ENCODE peak calls at places on chromosomes 12 and 14, in five cellular contexts. X is K562, T is HepG2, G is H1, N is GM12892. S is an unnamed sample.
A peak's percentile ranks its signal among the peaks of the same experiment; 100 is the strongest.

GRCh38 chr12:66647034-66647691 is 31.7 kb downstream of the GRIP1 start:
- DNase-seq in N (no peak), G (no peak), X (no peak), T (no peak), S (no peak)

GRCh38 chr12:104975621-104976343 is 10.3 kb upstream of the NOPCHAP1 start:
- DNase-seq in N (no peak), G (no peak), X (no peak), T (no peak), S (no peak)

GRCh38 chr12:16359512-16360491 is 12.4 kb downstream of the MGST1 start:
- DNase-seq in N (no peak), T (peak; percentile 56), X (peak; percentile 67), G (peak; percentile 41), S (no peak)

GRCh38 chr14:106790189-106791036 is 1264.0 kb downstream of the TMEM121 start:
- DNase-seq in T (peak; percentile 47), X (peak; percentile 42), G (no peak), N (peak; percentile 34), S (peak; percentile 41)

GRCh38 chr14:76011959-76012802 is 26.6 kb downstream of the IFT43 start:
- DNase-seq in T (no peak), X (no peak), G (no peak), N (no peak), S (no peak)

GRCh38 chr12:121711925-121712461 is 559 bp upstream of the TMEM120B start:
- DNase-seq in G (no peak), N (peak; percentile 31), T (peak; percentile 35), X (peak; percentile 75), S (no peak)

GRCh38 chr14:96160913-96161310 is 43.7 kb upstream of the BDKRB2 start:
- DNase-seq in G (no peak), N (no peak), X (no peak), T (no peak), S (no peak)

GRCh38 chr12:82817368-82817767 is 130.7 kb downstream of the TMTC2 start:
- DNase-seq in N (no peak), X (no peak), G (no peak), T (no peak), S (no peak)

GRCh38 chr12:124426594-124427550 is 132.0 kb downstream of the RFLNA start:
- DNase-seq in X (no peak), G (no peak), N (no peak), T (no peak), S (no peak)

GRCh38 chr14:100824156-100824555 is 1.8 kb upstream of the MEG3 start:
- DNase-seq in N (no peak), T (no peak), X (no peak), G (no peak), S (peak; percentile 37)

GRCh38 chr12:54019111-54019811 is 9.0 kb upstream of the HOXC6 start:
- DNase-seq in X (no peak), G (no peak), N (no peak), T (no peak), S (no peak)

GRCh38 chr12:92393504-92393903 is 247.9 kb upstream of the BTG1 start:
- DNase-seq in X (peak; percentile 61), G (no peak), N (no peak), T (no peak), S (no peak)

GRCh38 chr14:56759633-56760032 is 50.6 kb downstream of the OTX2 start:
- DNase-seq in T (no peak), N (no peak), X (no peak), G (no peak), S (no peak)

GRCh38 chr14:70000601-70001000 is 121.4 kb downstream of the SMOC1 start:
- DNase-seq in G (no peak), N (no peak), T (no peak), X (no peak), S (no peak)

GRCh38 chr14:54642950-54643695 is 76.2 kb downstream of the SAMD4A start:
- DNase-seq in X (peak; percentile 27), G (no peak), T (peak; percentile 93), N (no peak), S (no peak)

GRCh38 chr14:81247271-81247766 is 26.6 kb upstream of the GTF2A1 start:
- DNase-seq in X (no peak), G (no peak), N (no peak), T (no peak), S (no peak)

GRCh38 chr14:26984318-26985177 is 386.7 kb upstream of the NOVA1 start:
- DNase-seq in G (peak; percentile 23), N (no peak), T (peak; percentile 64), X (peak; percentile 61), S (no peak)

GRCh38 chr12:110282956-110283817 is 2.1 kb downstream of the ATP2A2 start:
- DNase-seq in T (no peak), X (no peak), N (no peak), G (no peak), S (no peak)

GRCh38 chr12:110280784-110281548 is at the start of gene ATP2A2:
- DNase-seq in N (peak; percentile 88), T (peak; percentile 73), X (peak; percentile 95), G (no peak), S (peak; percentile 88)

GRCh38 chr12:110279976-110280783 is 867 bp upstream of the ATP2A2 start:
- DNase-seq in G (no peak), N (peak; percentile 32), T (no peak), X (peak; percentile 54), S (peak; percentile 37)

GRCh38 chr12:110282343-110282860 is 1.4 kb downstream of the ATP2A2 start:
- DNase-seq in N (no peak), T (no peak), G (no peak), X (no peak), S (no peak)

GRCh38 chr12:110281549-110282342 is 699 bp downstream of the ATP2A2 start:
- DNase-seq in G (no peak), T (no peak), X (peak; percentile 76), N (peak; percentile 60), S (peak; percentile 48)
- TF ChIP-seq POLR2A in G (peak; percentile 54), T (peak; percentile 79), X (peak; percentile 73), N (peak; percentile 67), S (peak; percentile 59)

GRCh38 chr12:129868566-129868965 is 35.3 kb downstream of the TMEM132D start:
- DNase-seq in G (no peak), X (no peak), N (no peak), T (no peak), S (no peak)
- TF ChIP-seq TAF1 in G (no peak), X (no peak), N (no peak), T (no peak), S (no peak)

GRCh38 chr12:65465766-65466547 is 187.5 kb downstream of the MSRB3 start:
- DNase-seq in T (no peak), X (no peak), N (no peak), G (no peak), S (no peak)

GRCh38 chr12:65466906-65467305 is 188.4 kb downstream of the MSRB3 start:
- DNase-seq in X (no peak), T (no peak), G (no peak), N (no peak), S (no peak)

GRCh38 chr12:65462506-65462905 is 184.0 kb downstream of the MSRB3 start:
- DNase-seq in G (no peak), T (no peak), X (no peak), N (no peak), S (no peak)

GRCh38 chr12:65463082-65463481 is 184.6 kb downstream of the MSRB3 start:
- DNase-seq in G (no peak), T (no peak), N (no peak), X (no peak), S (no peak)

DNA sequence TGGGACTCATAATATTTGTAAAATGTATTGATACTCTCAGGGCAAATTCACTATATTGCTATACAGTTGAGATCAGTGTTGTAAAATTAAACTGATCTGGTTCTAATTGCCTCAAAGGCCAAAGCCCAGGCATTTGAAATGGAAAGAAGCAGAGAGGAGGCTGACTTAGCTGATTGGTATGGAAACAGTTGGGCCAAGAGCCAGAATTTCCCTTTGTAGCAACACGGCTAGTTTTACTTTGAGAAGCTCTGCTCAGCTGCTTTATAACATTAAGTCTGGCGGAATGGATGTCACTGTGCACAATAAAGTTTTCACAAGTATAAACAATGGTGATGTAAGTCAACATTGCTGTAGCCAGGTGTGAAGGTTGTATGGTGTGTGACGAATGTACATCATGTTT is 186.4 kb downstream of the MSRB3 start:
- DNase-seq in T (no peak), X (no peak), N (no peak), G (no peak), S (no peak)
- TF ChIP-seq POLR2AphosphoS5 in T (no peak), X (no peak), N (no peak), G (no peak), S (no peak)

GRCh38 chr12:95637471-95638155 is 86.3 kb upstream of the USP44 start:
- DNase-seq in X (no peak), G (no peak), T (no peak), N (no peak), S (no peak)
- TF ChIP-seq POLR2A in X (no peak), G (no peak), T (no peak), N (no peak), S (no peak)

GRCh38 chr14:93269341-93270068 is 62.4 kb downstream of the UBR7 start:
- DNase-seq in N (no peak), T (peak; percentile 24), X (peak; percentile 57), G (no peak), S (no peak)
- TF ChIP-seq TAF1 in N (no peak), T (no peak), X (no peak), G (no peak), S (no peak)

GRCh38 chr12:112131686-112132085 is 6.3 kb downstream of the TRAFD1 start:
- DNase-seq in N (no peak), G (no peak), X (no peak), T (no peak), S (no peak)
- TF ChIP-seq POLR2AphosphoS5 in N (no peak), G (no peak), X (no peak), T (no peak), S (no peak)

DNA sequence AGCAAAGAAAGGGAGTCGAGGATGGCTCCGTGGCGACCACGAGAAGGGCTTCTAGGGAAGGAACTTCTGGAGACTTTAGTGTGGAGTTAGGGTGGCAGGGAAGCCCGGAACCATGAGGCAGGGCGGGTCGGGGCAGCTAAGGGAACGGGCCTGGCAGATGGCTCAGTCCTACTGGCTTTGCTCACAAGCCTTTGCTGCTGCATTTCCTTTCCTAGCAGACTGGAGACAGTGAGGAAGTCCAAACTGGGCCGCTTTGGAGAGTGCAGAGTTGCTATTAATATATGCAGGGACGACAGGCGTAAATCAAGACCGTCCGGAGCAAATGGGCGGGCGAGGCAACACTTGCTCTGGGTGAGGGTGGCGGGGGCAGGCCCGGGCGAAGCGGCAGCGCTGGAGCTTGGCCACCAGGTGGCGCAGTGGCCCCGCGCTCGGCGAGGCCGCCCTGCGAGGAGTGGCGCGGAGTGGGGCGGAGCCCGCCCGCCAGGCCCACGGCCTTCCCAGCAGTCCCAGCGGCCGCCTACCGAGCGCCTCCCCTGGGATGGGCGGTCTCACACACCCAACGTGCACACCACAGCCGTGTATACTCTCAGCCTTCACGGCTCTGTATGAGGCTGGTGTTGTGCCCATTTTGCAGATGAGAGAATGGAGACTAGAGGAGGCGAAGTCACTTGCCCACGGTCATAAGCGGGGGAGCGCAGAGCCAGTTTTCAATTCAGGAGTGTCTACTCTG is 24.4 kb upstream of the LRTM2 start:
- DNase-seq in G (peak; percentile 50), N (peak; percentile 95), T (peak; percentile 56), X (peak; percentile 82), S (peak; percentile 96)
- TF ChIP-seq POLR2A in G (no peak), N (peak; percentile 89), T (no peak), X (no peak), S (peak; percentile 76)

GRCh38 chr14:67512463-67513134 is 20.5 kb upstream of the PLEKHH1 start:
- DNase-seq in T (no peak), G (no peak), N (no peak), X (no peak), S (no peak)
- TF ChIP-seq TAF1 in T (no peak), G (no peak), N (no peak), X (no peak), S (no peak)

GRCh38 chr12:9730011-9730410 is 2.9 kb downstream of the CLECL1 start:
- DNase-seq in N (no peak), T (no peak), G (no peak), X (no peak), S (no peak)
- TF ChIP-seq POLR2AphosphoS5 in N (no peak), T (no peak), G (no peak), X (no peak), S (no peak)

S was measured in GM12891.